ENCODE peak calls at places on chromosome 14, in five cellular contexts. L is HepG2, C is NT2/D1, Z is GM12878, K is H1. I is an unnamed sample.

GRCh38 chr14:21521526-21521925 is 4.6 kb downstream of the SALL2 start:
- DNase-seq in Z (no peak), L (no peak), K (no peak), C (no peak), I (no peak)

GRCh38 chr14:57400556-57401494 is 10.4 kb downstream of the NAA30 start:
- DNase-seq in K (no peak), Z (no peak), C (no peak), L (no peak), I (no peak)

GRCh38 chr14:78968249-78968648 is 798.1 kb downstream of the NRXN3 start:
- DNase-seq in C (no peak), Z (no peak), K (no peak), L (no peak), I (no peak)

GRCh38 chr14:27090716-27091115 is 492.9 kb upstream of the NOVA1 start:
- DNase-seq in K (no peak), L (peak), Z (no peak), C (no peak), I (no peak)

GRCh38 chr14:67583711-67584644 is 16.1 kb downstream of the PIGH start:
- DNase-seq in K (no peak), C (no peak), Z (no peak), L (peak), I (peak)

GRCh38 chr14:93977790-93978581 is 1.6 kb upstream of the ASB2 start:
- DNase-seq in L (no peak), C (no peak), K (no peak), Z (peak), I (no peak)

GRCh38 chr14:89242871-89243270 is 174.2 kb downstream of the FOXN3 start:
- DNase-seq in Z (no peak), C (no peak), K (no peak), L (no peak), I (no peak)

GRCh38 chr14:59262717-59263469 is 74.4 kb downstream of the DAAM1 start:
- DNase-seq in Z (no peak), C (no peak), K (no peak), L (peak), I (peak)

GRCh38 chr14:49052516-49052915 is 533.7 kb downstream of the RPS29 start:
- DNase-seq in C (no peak), Z (no peak), L (no peak), K (no peak), I (no peak)

GRCh38 chr14:105026789-105027563 is 6.1 kb upstream of the CDCA4 start:
- DNase-seq in Z (no peak), C (no peak), L (no peak), K (no peak), I (no peak)

DNA sequence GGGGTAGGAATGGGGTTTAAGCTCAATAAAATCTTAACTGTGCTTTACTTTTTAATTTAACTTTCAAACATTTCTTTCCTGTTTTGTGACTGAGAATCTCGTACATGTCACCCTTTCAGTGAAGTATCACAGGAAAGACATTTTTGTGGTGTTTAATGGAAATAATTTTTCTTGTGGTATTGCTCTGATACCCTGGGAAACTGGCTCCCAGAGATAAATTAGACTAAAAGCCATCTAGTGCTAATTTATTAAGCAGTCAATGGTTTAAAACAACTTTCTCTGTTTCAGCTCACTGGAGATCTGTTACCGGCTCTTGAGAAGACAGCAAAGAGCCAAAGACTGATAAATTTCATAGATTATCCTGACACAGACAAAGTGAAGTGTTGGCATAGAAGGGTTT is 148.1 kb upstream of the BMP4 start:
- DNase-seq in Z (no peak), C (no peak), K (no peak), L (no peak), I (no peak)
- TF ChIP-seq SUZ12 in Z (no peak), C (no peak), K (no peak), L (no peak), I (no peak)

GRCh38 chr14:19873178-19873577 is 1.8 kb upstream of the OR4K2 start:
- DNase-seq in Z (no peak), C (no peak), L (no peak), K (no peak), I (no peak)

GRCh38 chr14:19874842-19875241 is at the start of gene OR4K2:
- DNase-seq in Z (no peak), C (no peak), L (no peak), K (no peak), I (no peak)

DNA sequence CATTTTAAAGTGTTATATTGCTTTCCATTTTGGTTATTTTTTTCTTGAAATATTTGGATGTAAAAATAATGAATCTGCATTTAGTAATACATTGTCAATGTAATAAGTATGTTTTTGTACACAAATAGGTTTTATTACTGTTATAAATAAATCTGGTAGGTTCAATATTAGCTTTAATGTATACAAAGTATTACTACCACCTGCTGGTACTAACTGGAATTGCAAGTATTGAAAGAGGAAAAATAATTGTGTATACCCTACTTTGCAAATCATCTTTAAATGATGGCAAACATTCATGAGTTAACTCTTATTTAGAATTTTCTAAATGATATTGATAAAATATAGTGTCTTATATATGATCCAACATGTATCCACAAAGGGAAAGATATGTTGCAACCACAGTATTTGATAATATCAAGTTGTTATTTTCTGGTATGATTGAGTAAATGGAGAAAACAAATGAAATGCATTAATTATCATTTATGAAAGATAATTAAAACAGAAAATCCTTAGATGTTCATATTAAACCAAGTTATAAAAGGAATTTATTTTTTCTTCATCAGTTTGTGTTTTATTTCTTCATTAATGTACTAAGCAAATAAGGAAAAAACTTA is 3.2 kb downstream of the OR4K2 start:
- DNase-seq in K (no peak), C (no peak), L (peak), Z (no peak), I (no peak)
- TF ChIP-seq SUZ12 in K (no peak), C (no peak), L (no peak), Z (no peak), I (no peak)

DNA sequence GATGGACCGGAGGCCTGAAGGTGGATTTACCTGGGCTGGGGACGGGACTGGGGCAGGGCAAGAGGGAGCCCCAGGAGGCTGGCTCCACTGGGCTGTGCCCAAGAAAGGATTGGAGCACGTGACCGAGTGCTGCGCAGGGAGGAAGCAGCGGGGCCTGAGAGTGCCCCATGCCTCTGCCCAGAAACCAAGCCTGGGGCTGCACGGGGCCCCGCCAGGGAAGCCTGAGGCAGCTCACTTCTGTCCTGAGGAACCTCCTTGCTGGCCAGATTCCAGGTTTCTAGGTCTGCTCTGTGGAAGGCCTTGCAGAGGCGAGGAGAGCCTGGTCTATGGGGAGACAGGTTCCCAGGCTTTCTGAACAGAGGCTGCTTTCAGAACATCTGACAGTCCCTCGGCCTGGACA is 10.4 kb downstream of the NGB start:
- DNase-seq in C (no peak), K (no peak), L (no peak), Z (no peak), I (no peak)
- TF ChIP-seq SUZ12 in C (no peak), K (no peak), L (no peak), Z (no peak), I (no peak)

DNA sequence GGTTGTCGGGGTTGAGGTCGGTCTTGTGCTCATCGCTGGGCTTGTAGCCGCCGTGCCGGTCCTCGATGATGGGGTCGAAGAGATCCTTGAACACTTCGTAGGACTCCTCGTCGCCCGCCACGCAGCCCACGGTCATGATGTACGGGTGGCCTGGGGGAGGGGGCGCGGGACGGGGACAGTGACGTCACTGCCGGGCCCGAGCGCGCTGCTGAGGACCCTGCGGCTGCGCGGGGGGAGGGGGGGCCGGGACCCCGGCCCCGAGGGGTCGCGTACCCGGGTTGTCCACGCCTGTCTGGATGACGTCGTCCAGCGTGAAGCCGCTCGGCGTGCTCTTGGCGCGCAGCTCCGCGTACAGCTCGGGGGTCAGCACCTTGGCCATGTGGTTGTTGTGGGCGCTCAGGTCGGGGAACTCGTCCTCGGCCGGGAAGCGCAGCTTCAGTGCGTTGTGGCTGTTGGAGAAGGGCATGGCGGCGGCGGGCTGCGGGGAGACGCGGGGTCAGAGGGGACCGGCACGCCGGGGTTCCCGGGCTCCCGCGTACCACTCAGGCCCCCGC is 525 bp downstream of the CKB start:
- DNase-seq in C (no peak), Z (no peak), K (no peak), L (no peak), I (no peak)
- TF ChIP-seq SUZ12 in C (no peak), Z (peak), K (no peak), L (no peak), I (no peak)

DNA sequence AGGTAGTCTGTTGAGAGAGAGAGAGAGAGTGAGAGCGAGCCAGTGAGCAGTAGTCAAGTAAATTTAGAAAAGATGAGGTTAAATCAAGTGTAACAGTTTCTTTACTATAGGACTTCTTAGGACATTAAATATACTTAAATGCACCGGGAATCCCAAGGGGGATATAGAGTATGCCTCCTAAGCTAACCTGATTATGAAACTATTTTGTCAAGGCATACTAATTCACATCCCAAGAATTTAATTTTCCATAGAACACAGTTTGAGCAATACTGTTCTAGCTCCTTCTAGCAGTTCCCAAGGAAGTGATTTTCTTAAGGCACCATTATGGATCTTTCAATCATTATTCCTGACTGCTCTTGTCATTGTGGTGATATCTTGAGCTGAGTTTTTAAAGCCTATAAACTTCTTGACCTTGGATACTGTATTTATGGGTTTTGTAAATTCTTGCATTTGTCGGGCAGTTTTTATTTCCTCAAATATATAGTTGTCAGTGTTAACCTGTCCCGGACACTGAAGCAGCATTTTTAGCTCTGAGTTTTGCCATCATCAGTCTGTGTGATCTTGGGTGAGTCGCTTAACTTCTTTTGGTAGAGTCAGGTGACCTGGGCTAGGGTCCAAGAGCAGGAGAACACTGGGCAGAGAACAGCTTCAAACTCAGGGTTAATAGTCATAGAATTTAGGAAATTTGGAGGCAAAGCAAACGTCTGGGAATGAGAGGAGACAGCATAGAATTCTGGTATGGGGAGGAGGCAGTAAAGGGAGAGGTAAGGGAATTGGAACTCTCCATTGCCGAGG is 196.5 kb upstream of the FRMD6 start:
- DNase-seq in C (no peak), L (no peak), K (no peak), Z (no peak), I (no peak)
- TF ChIP-seq SUZ12 in C (no peak), L (no peak), K (no peak), Z (no peak), I (no peak)

GRCh38 chr14:95849761-95850160 is 26.9 kb upstream of the TUNAR start:
- DNase-seq in Z (no peak), L (no peak), K (no peak), C (no peak), I (no peak)

GRCh38 chr14:95850429-95850828 is 26.2 kb upstream of the TUNAR start:
- DNase-seq in L (no peak), C (no peak), K (no peak), Z (no peak), I (no peak)

GRCh38 chr14:95858893-95859292 is 17.7 kb upstream of the TUNAR start:
- DNase-seq in K (no peak), Z (no peak), L (no peak), C (no peak), I (no peak)

DNA sequence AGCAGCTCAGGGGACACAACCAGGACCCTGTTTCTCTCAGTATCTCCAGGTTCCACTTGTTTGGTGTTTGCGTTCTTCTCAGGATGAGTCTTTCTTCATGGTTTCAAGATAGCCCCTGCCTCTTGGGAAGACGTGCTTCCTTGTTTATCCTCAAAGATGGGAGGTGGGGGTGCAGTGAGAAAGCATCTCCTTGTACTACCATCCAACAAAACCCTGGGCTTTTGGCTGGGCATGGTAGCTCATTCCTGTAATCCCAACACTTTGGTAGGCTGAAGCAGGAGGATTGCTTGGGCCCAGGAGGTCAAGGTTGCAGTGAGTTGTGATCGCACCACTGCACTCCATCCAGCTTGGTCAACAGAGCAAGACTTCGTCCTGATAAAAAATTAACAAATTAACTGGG is 21.0 kb upstream of the TUNAR start:
- DNase-seq in Z (no peak), L (no peak), C (no peak), K (no peak), I (no peak)
- TF ChIP-seq SUZ12 in Z (no peak), L (no peak), C (no peak), K (no peak), I (no peak)

I was measured in HEK293T.